ENCODE peak calls at places on chromosome 16, in seven cellular contexts. J, Y, Q, R, C, D and F are unnamed samples.

GRCh38 chr16:67150058-67150832 is 553 bp downstream of the B3GNT9 start:
- DNase-seq in R (peak), C (peak), Y (no peak), D (no peak), Q (peak), J (peak), F (peak)

GRCh38 chr16:71748226-71748625 is 23.7 kb upstream of the PHLPP2 start:
- DNase-seq in J (no peak), Y (no peak), Q (no peak), C (no peak), R (no peak), D (no peak), F (no peak)

GRCh38 chr16:85716680-85717038 is 27.9 kb upstream of the GINS2 start:
- DNase-seq in D (no peak), Y (no peak), R (peak), J (no peak), C (no peak), Q (no peak), F (peak)

GRCh38 chr16:54447606-54448440 is 161.2 kb upstream of the IRX3 start:
- DNase-seq in J (no peak), R (no peak), Q (peak), C (no peak), D (peak), Y (peak), F (no peak)

GRCh38 chr16:81296631-81297030 is 18.1 kb upstream of the GAN start:
- DNase-seq in J (no peak), C (no peak), R (peak), Y (no peak), Q (no peak), D (no peak), F (no peak)

GRCh38 chr16:4402439-4403132 is 13.8 kb downstream of the CORO7 start:
- DNase-seq in Y (no peak), C (peak), R (peak), J (peak), Q (peak), D (peak), F (peak)

GRCh38 chr16:57194512-57194911 is 8.4 kb downstream of the RSPRY1 start:
- DNase-seq in Q (peak), D (peak), J (no peak), C (no peak), Y (peak), R (peak), F (no peak)

GRCh38 chr16:24539850-24540484 is 601 bp downstream of the RBBP6 start:
- DNase-seq in R (peak), Q (peak), J (no peak), C (peak), Y (no peak), D (no peak), F (peak)